ENCODE peak calls at places on chromosomes 4 and X, in nine cellular contexts. One of them, this sample, is unnamed.

GRCh38 chrX:1027133-1027532 is 185.3 kb downstream of the CRLF2 start:
- DNase-seq in tibial artery: no peak
- DNase-seq in effector memory CD8-positive, alpha-beta T cell: no peak
- DNase-seq in activated T-cell treated with anti-CD3 and anti-CD28 coated beads for 1 hour: no peak
- DNase-seq in HTR-8/SVneo: no peak
- DNase-seq in stimulated activated CD4-positive, alpha-beta T cell treated with anti-CD3 and anti-CD28 coated beads, TNF-alpha, amount 100 ng/mL, for 1 hour: no peak
- DNase-seq in NCI-H1092: no peak
- DNase-seq in 8988T: no peak
- DNase-seq in sciatic nerve: no peak
- DNase-seq in this sample: no peak

GRCh38 chr4:183175631-183176232 is 76.7 kb downstream of the WWC2 start:
- DNase-seq in tibial artery: no peak
- DNase-seq in effector memory CD8-positive, alpha-beta T cell: no peak
- DNase-seq in activated T-cell treated with anti-CD3 and anti-CD28 coated beads for 1 hour: no peak
- DNase-seq in HTR-8/SVneo: peak; percentile 51
- DNase-seq in stimulated activated CD4-positive, alpha-beta T cell treated with anti-CD3 and anti-CD28 coated beads, TNF-alpha, amount 100 ng/mL, for 1 hour: no peak
- DNase-seq in NCI-H1092: no peak
- DNase-seq in 8988T: no peak
- DNase-seq in sciatic nerve: no peak
- DNase-seq in this sample: no peak

GRCh38 chr4:170849969-170850368 is 760.2 kb upstream of the AADAT start:
- DNase-seq in tibial artery: no peak
- DNase-seq in effector memory CD8-positive, alpha-beta T cell: no peak
- DNase-seq in activated T-cell treated with anti-CD3 and anti-CD28 coated beads for 1 hour: no peak
- DNase-seq in HTR-8/SVneo: no peak
- DNase-seq in stimulated activated CD4-positive, alpha-beta T cell treated with anti-CD3 and anti-CD28 coated beads, TNF-alpha, amount 100 ng/mL, for 1 hour: no peak
- DNase-seq in NCI-H1092: no peak
- DNase-seq in 8988T: no peak
- DNase-seq in sciatic nerve: no peak
- DNase-seq in this sample: no peak

GRCh38 chrX:44039556-44039955 is 66.4 kb upstream of the NDP start:
- DNase-seq in tibial artery: no peak
- DNase-seq in effector memory CD8-positive, alpha-beta T cell: no peak
- DNase-seq in activated T-cell treated with anti-CD3 and anti-CD28 coated beads for 1 hour: no peak
- DNase-seq in HTR-8/SVneo: no peak
- DNase-seq in stimulated activated CD4-positive, alpha-beta T cell treated with anti-CD3 and anti-CD28 coated beads, TNF-alpha, amount 100 ng/mL, for 1 hour: no peak
- DNase-seq in NCI-H1092: no peak
- DNase-seq in 8988T: no peak
- DNase-seq in sciatic nerve: no peak
- DNase-seq in this sample: no peak

GRCh38 chr4:139785356-139785755 is 119.7 kb downstream of the MGST2 start:
- DNase-seq in tibial artery: no peak
- DNase-seq in effector memory CD8-positive, alpha-beta T cell: no peak
- DNase-seq in activated T-cell treated with anti-CD3 and anti-CD28 coated beads for 1 hour: no peak
- DNase-seq in HTR-8/SVneo: no peak
- DNase-seq in stimulated activated CD4-positive, alpha-beta T cell treated with anti-CD3 and anti-CD28 coated beads, TNF-alpha, amount 100 ng/mL, for 1 hour: no peak
- DNase-seq in NCI-H1092: no peak
- DNase-seq in 8988T: no peak
- DNase-seq in sciatic nerve: no peak
- DNase-seq in this sample: no peak

GRCh38 chr4:74544655-74545361 is 99.9 kb downstream of the AREG start:
- DNase-seq in tibial artery: no peak
- DNase-seq in effector memory CD8-positive, alpha-beta T cell: no peak
- DNase-seq in activated T-cell treated with anti-CD3 and anti-CD28 coated beads for 1 hour: no peak
- DNase-seq in HTR-8/SVneo: no peak
- DNase-seq in stimulated activated CD4-positive, alpha-beta T cell treated with anti-CD3 and anti-CD28 coated beads, TNF-alpha, amount 100 ng/mL, for 1 hour: no peak
- DNase-seq in NCI-H1092: no peak
- DNase-seq in 8988T: no peak
- DNase-seq in sciatic nerve: no peak
- DNase-seq in this sample: no peak

GRCh38 chr4:141449927-141450326 is 186.5 kb upstream of the IL15 start:
- DNase-seq in tibial artery: no peak
- DNase-seq in effector memory CD8-positive, alpha-beta T cell: no peak
- DNase-seq in activated T-cell treated with anti-CD3 and anti-CD28 coated beads for 1 hour: no peak
- DNase-seq in HTR-8/SVneo: no peak
- DNase-seq in stimulated activated CD4-positive, alpha-beta T cell treated with anti-CD3 and anti-CD28 coated beads, TNF-alpha, amount 100 ng/mL, for 1 hour: no peak
- DNase-seq in NCI-H1092: no peak
- DNase-seq in 8988T: no peak
- DNase-seq in sciatic nerve: no peak
- DNase-seq in this sample: no peak

GRCh38 chr4:74838746-74839370 is 44.5 kb upstream of the BTC start:
- DNase-seq in tibial artery: no peak
- DNase-seq in effector memory CD8-positive, alpha-beta T cell: no peak
- DNase-seq in activated T-cell treated with anti-CD3 and anti-CD28 coated beads for 1 hour: no peak
- DNase-seq in HTR-8/SVneo: no peak
- DNase-seq in stimulated activated CD4-positive, alpha-beta T cell treated with anti-CD3 and anti-CD28 coated beads, TNF-alpha, amount 100 ng/mL, for 1 hour: no peak
- DNase-seq in NCI-H1092: no peak
- DNase-seq in 8988T: no peak
- DNase-seq in sciatic nerve: no peak
- DNase-seq in this sample: no peak

GRCh38 chr4:80307774-80308465 is 27.6 kb upstream of the CFAP299 start:
- DNase-seq in tibial artery: no peak
- DNase-seq in effector memory CD8-positive, alpha-beta T cell: no peak
- DNase-seq in activated T-cell treated with anti-CD3 and anti-CD28 coated beads for 1 hour: no peak
- DNase-seq in HTR-8/SVneo: peak; percentile 12
- DNase-seq in stimulated activated CD4-positive, alpha-beta T cell treated with anti-CD3 and anti-CD28 coated beads, TNF-alpha, amount 100 ng/mL, for 1 hour: no peak
- DNase-seq in NCI-H1092: peak; percentile 28
- DNase-seq in 8988T: no peak
- DNase-seq in sciatic nerve: no peak
- DNase-seq in this sample: no peak

GRCh38 chrX:68807818-68808217 is 21.0 kb upstream of the EFNB1 start:
- DNase-seq in tibial artery: no peak
- DNase-seq in effector memory CD8-positive, alpha-beta T cell: no peak
- DNase-seq in activated T-cell treated with anti-CD3 and anti-CD28 coated beads for 1 hour: no peak
- DNase-seq in HTR-8/SVneo: no peak
- DNase-seq in stimulated activated CD4-positive, alpha-beta T cell treated with anti-CD3 and anti-CD28 coated beads, TNF-alpha, amount 100 ng/mL, for 1 hour: no peak
- DNase-seq in NCI-H1092: no peak
- DNase-seq in 8988T: no peak
- DNase-seq in sciatic nerve: no peak
- DNase-seq in this sample: no peak

GRCh38 chrX:54495814-54496516 is at the start of gene FGD1:
- DNase-seq in tibial artery: peak; percentile 86
- DNase-seq in effector memory CD8-positive, alpha-beta T cell: no peak
- DNase-seq in activated T-cell treated with anti-CD3 and anti-CD28 coated beads for 1 hour: peak; percentile 28
- DNase-seq in HTR-8/SVneo: peak; percentile 60
- DNase-seq in stimulated activated CD4-positive, alpha-beta T cell treated with anti-CD3 and anti-CD28 coated beads, TNF-alpha, amount 100 ng/mL, for 1 hour: peak; percentile 30
- DNase-seq in NCI-H1092: peak; percentile 57
- DNase-seq in 8988T: peak; percentile 93
- DNase-seq in sciatic nerve: peak; percentile 86
- DNase-seq in this sample: peak; percentile 33

GRCh38 chr4:84726356-84726755 is 143.4 kb downstream of the CDS1 start:
- DNase-seq in tibial artery: no peak
- DNase-seq in effector memory CD8-positive, alpha-beta T cell: no peak
- DNase-seq in activated T-cell treated with anti-CD3 and anti-CD28 coated beads for 1 hour: no peak
- DNase-seq in HTR-8/SVneo: no peak
- DNase-seq in stimulated activated CD4-positive, alpha-beta T cell treated with anti-CD3 and anti-CD28 coated beads, TNF-alpha, amount 100 ng/mL, for 1 hour: no peak
- DNase-seq in NCI-H1092: no peak
- DNase-seq in 8988T: no peak
- DNase-seq in sciatic nerve: no peak
- DNase-seq in this sample: no peak

GRCh38 chr4:56405016-56405415 is 17.7 kb upstream of the AASDH start:
- DNase-seq in tibial artery: no peak
- DNase-seq in effector memory CD8-positive, alpha-beta T cell: no peak
- DNase-seq in activated T-cell treated with anti-CD3 and anti-CD28 coated beads for 1 hour: no peak
- DNase-seq in HTR-8/SVneo: no peak
- DNase-seq in stimulated activated CD4-positive, alpha-beta T cell treated with anti-CD3 and anti-CD28 coated beads, TNF-alpha, amount 100 ng/mL, for 1 hour: no peak
- DNase-seq in NCI-H1092: no peak
- DNase-seq in 8988T: no peak
- DNase-seq in sciatic nerve: no peak
- DNase-seq in this sample: no peak